ENCODE peak calls at places on chromosome 13, in four cellular contexts. S is HEK293T, K is K562, N is HepG2. Z is an unnamed sample.

GRCh38 chr13:26476744-26477129 is 80.7 kb upstream of the WASF3 start:
- DNase-seq in K (no peak), N (no peak), S (no peak), Z (no peak)

GRCh38 chr13:43785681-43786471 is 896 bp downstream of the ENOX1 start:
- DNase-seq in S (peak), N (no peak), K (peak), Z (peak)

GRCh38 chr13:60431108-60431700 is 34.2 kb downstream of the TDRD3 start:
- DNase-seq in K (peak), S (peak), N (peak), Z (no peak)

GRCh38 chr13:33610471-33611015 is 207.4 kb upstream of the RFC3 start:
- DNase-seq in K (no peak), S (no peak), N (peak), Z (peak)

GRCh38 chr13:28819046-28819747 is 942 bp upstream of the MTUS2 start:
- DNase-seq in K (peak), N (no peak), S (peak), Z (peak)

GRCh38 chr13:97257800-97258799 is 36.0 kb downstream of the MBNL2 start:
- DNase-seq in S (peak), N (peak), K (peak), Z (peak)

GRCh38 chr13:83618966-83619365 is 263.3 kb downstream of the SLITRK1 start:
- DNase-seq in K (no peak), S (no peak), N (no peak), Z (no peak)

GRCh38 chr13:74191036-74191809 is 57.0 kb upstream of the KLF12 start:
- DNase-seq in K (no peak), N (no peak), S (no peak), Z (no peak)

GRCh38 chr13:102970542-102970941 is 95.7 kb downstream of the SLC10A2 start:
- DNase-seq in S (no peak), K (no peak), N (no peak), Z (no peak)

GRCh38 chr13:95641961-95642621 is 2.4 kb downstream of the DZIP1 start:
- DNase-seq in S (no peak), N (peak), K (no peak), Z (peak)

GRCh38 chr13:95644611-95645052 is at the start of gene DZIP1:
- DNase-seq in K (no peak), N (peak), S (peak), Z (peak)

GRCh38 chr13:95643814-95644598 is 500 bp downstream of the DZIP1 start:
- DNase-seq in N (peak), S (peak), K (no peak), Z (peak)

GRCh38 chr13:95643471-95643813 is 1.1 kb downstream of the DZIP1 start:
- DNase-seq in K (no peak), S (peak), N (peak), Z (no peak)

DNA sequence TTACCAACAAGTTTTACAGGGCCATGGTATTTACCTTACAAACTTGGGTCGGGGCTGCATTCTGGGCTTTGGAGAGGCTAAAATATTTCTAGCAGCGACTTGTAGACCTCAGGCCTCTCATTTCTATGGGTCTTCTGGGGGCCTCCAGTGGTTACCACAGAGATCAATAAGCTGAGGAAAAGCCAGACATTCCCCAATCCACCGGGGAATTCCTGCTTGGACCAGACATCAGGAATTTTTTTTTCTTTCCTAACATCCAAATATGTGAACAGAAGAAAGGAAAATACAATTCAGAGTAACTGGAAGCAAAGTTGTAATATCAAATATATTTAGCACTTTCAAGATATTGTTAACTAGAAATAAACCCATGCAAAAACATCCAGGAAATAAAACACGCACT is 1.5 kb downstream of the DZIP1 start:
- DNase-seq in N (no peak), S (no peak), K (no peak), Z (no peak)
- TF ChIP-seq ELF4 in N (no peak), S (no peak), K (no peak), Z (no peak)

GRCh38 chr13:36480726-36481485 is 48.6 kb downstream of the CCNA1 start:
- DNase-seq in K (no peak), S (no peak), N (no peak), Z (no peak)
- TF ChIP-seq ELF4 in K (no peak), S (no peak), N (no peak), Z (no peak)

DNA sequence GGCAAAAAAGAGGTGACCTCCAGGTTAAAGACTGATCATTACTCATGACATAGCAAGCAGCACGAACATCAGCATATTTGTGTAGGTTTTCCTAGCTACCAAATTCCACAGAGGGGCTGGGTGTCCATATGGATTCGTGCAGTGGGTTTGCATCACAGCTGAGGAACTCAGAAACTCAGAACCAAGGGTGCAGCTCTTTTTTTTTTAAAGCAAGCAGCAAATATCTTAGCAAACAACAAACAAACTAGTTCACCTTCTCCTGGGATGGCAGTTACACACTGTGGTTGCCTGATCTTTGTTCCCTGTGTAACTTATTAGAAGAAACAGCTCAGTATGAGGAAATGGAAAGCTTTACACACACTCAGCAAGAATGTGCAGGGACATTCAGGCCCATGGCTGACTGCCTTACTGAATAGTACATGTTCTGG is 4.1 kb downstream of the NDFIP2 start:
- DNase-seq in K (no peak), S (no peak), N (peak), Z (no peak)
- TF ChIP-seq ELF4 in K (no peak), S (no peak), N (no peak), Z (no peak)

GRCh38 chr13:45799451-45799850 is 52.1 kb downstream of the SIAH3 start:
- DNase-seq in K (no peak), S (no peak), N (no peak), Z (no peak)
- TF ChIP-seq ELF4 in K (no peak), S (no peak), N (no peak), Z (no peak)

Z was measured in WTC11.